ENCODE peak calls at places on chromosomes 5 and 9, in six cellular contexts. One of them, this sample, is unnamed.
A peak's percentile ranks its signal among the peaks of the same experiment; 100 is the strongest.

GRCh38 chr9:93579711-93580516 is 3.5 kb downstream of the PHF2 start:
- DNase-seq in neural progenitor cell: no peak
- DNase-seq in psoas muscle: no peak
- DNase-seq in heart right ventricle: no peak
- DNase-seq in tibial nerve: no peak
- DNase-seq in iPS DF 6.9: no peak
- DNase-seq in this sample: peak; percentile 42

GRCh38 chr5:85337400-85337799 is 952.7 kb upstream of the EDIL3 start:
- DNase-seq in iPS DF 6.9: no peak
- DNase-seq in tibial nerve: no peak
- DNase-seq in neural progenitor cell: no peak
- DNase-seq in psoas muscle: no peak
- DNase-seq in heart right ventricle: no peak
- DNase-seq in this sample: no peak

GRCh38 chr9:71778085-71778484 is 9.8 kb upstream of the CEMIP2 start:
- DNase-seq in psoas muscle: no peak
- DNase-seq in heart right ventricle: no peak
- DNase-seq in tibial nerve: no peak
- DNase-seq in neural progenitor cell: no peak
- DNase-seq in iPS DF 6.9: no peak
- DNase-seq in this sample: no peak

GRCh38 chr5:31197183-31197582 is 3.7 kb downstream of the CDH6 start:
- DNase-seq in tibial nerve: no peak
- DNase-seq in psoas muscle: no peak
- DNase-seq in neural progenitor cell: no peak
- DNase-seq in iPS DF 6.9: no peak
- DNase-seq in heart right ventricle: no peak
- DNase-seq in this sample: no peak

GRCh38 chr5:56638061-56638621 is 177.2 kb upstream of the MAP3K1 start:
- DNase-seq in tibial nerve: no peak
- DNase-seq in neural progenitor cell: no peak
- DNase-seq in iPS DF 6.9: no peak
- DNase-seq in psoas muscle: no peak
- DNase-seq in heart right ventricle: no peak
- DNase-seq in this sample: peak; percentile 48

GRCh38 chr9:134487066-134487710 is 154.4 kb upstream of the COL5A1 start:
- DNase-seq in neural progenitor cell: no peak
- DNase-seq in iPS DF 6.9: no peak
- DNase-seq in heart right ventricle: peak; percentile 1
- DNase-seq in tibial nerve: no peak
- DNase-seq in psoas muscle: no peak
- DNase-seq in this sample: no peak

GRCh38 chr5:10866913-10867312 is 105.9 kb upstream of the DAP start:
- DNase-seq in iPS DF 6.9: no peak
- DNase-seq in heart right ventricle: no peak
- DNase-seq in psoas muscle: no peak
- DNase-seq in tibial nerve: no peak
- DNase-seq in neural progenitor cell: peak; percentile 33
- DNase-seq in this sample: no peak

GRCh38 chr9:93306081-93306480 is 122.1 kb downstream of the WNK2 start:
- DNase-seq in iPS DF 6.9: no peak
- DNase-seq in psoas muscle: peak; percentile 5
- DNase-seq in heart right ventricle: no peak
- DNase-seq in neural progenitor cell: no peak
- DNase-seq in tibial nerve: no peak
- DNase-seq in this sample: no peak

GRCh38 chr9:125896964-125897363 is 149.8 kb downstream of the PBX3 start:
- DNase-seq in neural progenitor cell: no peak
- DNase-seq in tibial nerve: no peak
- DNase-seq in psoas muscle: no peak
- DNase-seq in iPS DF 6.9: no peak
- DNase-seq in heart right ventricle: no peak
- DNase-seq in this sample: no peak
- H3K4me1 ChIP-seq in neural progenitor cell: peaks cover 30% of the 10 kb centered on the region
- H3K4me1 ChIP-seq in tibial nerve: no peaks in the 10 kb centered on the region
- H3K4me1 ChIP-seq in psoas muscle: no peaks in the 10 kb centered on the region
- H3K4me1 ChIP-seq in iPS DF 6.9: no peaks in the 10 kb centered on the region
- H3K4me1 ChIP-seq in heart right ventricle: peaks cover 5% of the 10 kb centered on the region
- H3K4me1 ChIP-seq in this sample: no peaks in the 10 kb centered on the region

GRCh38 chr5:157479166-157479565 is 19.2 kb downstream of the NIPAL4 start:
- DNase-seq in iPS DF 6.9: no peak
- DNase-seq in tibial nerve: no peak
- DNase-seq in heart right ventricle: no peak
- DNase-seq in neural progenitor cell: no peak
- DNase-seq in psoas muscle: no peak
- DNase-seq in this sample: no peak
- H3K27ac ChIP-seq in iPS DF 6.9: no peak overlapping the region
- H3K27ac ChIP-seq in tibial nerve: no peak overlapping the region
- H3K27ac ChIP-seq in heart right ventricle: no peak overlapping the region
- H3K27ac ChIP-seq in neural progenitor cell: no peak overlapping the region
- H3K27ac ChIP-seq in psoas muscle: no peak overlapping the region
- H3K27ac ChIP-seq in this sample: peak overlapping the region; percentile 57

GRCh38 chr9:132020272-132020671 is 59.4 kb downstream of the MED27 start:
- DNase-seq in psoas muscle: no peak
- DNase-seq in iPS DF 6.9: no peak
- DNase-seq in neural progenitor cell: no peak
- DNase-seq in heart right ventricle: no peak
- DNase-seq in tibial nerve: no peak
- DNase-seq in this sample: no peak

GRCh38 chr9:132020845-132021510 is 58.7 kb downstream of the MED27 start:
- DNase-seq in iPS DF 6.9: no peak
- DNase-seq in tibial nerve: no peak
- DNase-seq in heart right ventricle: no peak
- DNase-seq in neural progenitor cell: no peak
- DNase-seq in psoas muscle: no peak
- DNase-seq in this sample: no peak

GRCh38 chr9:132019702-132020101 is 60.0 kb downstream of the MED27 start:
- DNase-seq in neural progenitor cell: no peak
- DNase-seq in heart right ventricle: no peak
- DNase-seq in tibial nerve: no peak
- DNase-seq in iPS DF 6.9: no peak
- DNase-seq in psoas muscle: no peak
- DNase-seq in this sample: no peak

GRCh38 chr9:132015866-132016265 is 63.8 kb downstream of the MED27 start:
- DNase-seq in psoas muscle: no peak
- DNase-seq in neural progenitor cell: no peak
- DNase-seq in heart right ventricle: no peak
- DNase-seq in tibial nerve: no peak
- DNase-seq in iPS DF 6.9: no peak
- DNase-seq in this sample: no peak

DNA sequence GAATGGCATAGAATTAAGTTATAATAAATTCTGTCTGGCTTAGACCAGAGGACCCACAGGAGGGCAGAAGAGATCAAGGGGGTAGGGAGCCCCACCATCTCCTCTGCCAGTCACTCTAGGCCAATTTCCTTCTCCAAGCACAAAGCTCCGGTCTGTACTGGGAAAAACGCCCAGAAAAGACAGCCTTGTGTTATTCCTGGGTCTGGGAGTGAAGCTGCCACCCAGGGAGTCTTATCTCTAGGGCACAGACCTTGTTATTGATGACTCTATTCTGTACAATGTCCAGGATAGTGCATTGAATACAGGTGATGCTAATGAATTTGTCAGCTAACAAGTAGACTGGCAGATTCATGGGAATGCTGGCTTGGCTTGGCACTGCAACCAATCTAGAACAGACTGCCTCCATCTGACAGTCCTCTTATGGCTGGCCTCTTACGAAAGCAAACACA is 60.7 kb downstream of the MED27 start:
- DNase-seq in iPS DF 6.9: no peak
- DNase-seq in psoas muscle: no peak
- DNase-seq in heart right ventricle: peak; percentile 13
- DNase-seq in tibial nerve: no peak
- DNase-seq in neural progenitor cell: no peak
- DNase-seq in this sample: no peak
- H3K4me1 ChIP-seq in iPS DF 6.9: no peaks in the 10 kb centered on the region
- H3K4me1 ChIP-seq in psoas muscle: peaks cover 35% of the 10 kb centered on the region
- H3K4me1 ChIP-seq in heart right ventricle: peaks cover 9% of the 10 kb centered on the region
- H3K4me1 ChIP-seq in tibial nerve: no peaks in the 10 kb centered on the region
- H3K4me1 ChIP-seq in neural progenitor cell: peaks cover 17% of the 10 kb centered on the region
- H3K4me1 ChIP-seq in this sample: no peaks in the 10 kb centered on the region

GRCh38 chr5:134784946-134785620 is 26.5 kb downstream of the DDX46 start:
- DNase-seq in iPS DF 6.9: no peak
- DNase-seq in heart right ventricle: no peak
- DNase-seq in tibial nerve: no peak
- DNase-seq in neural progenitor cell: no peak
- DNase-seq in psoas muscle: no peak
- DNase-seq in this sample: no peak
- H3K27ac ChIP-seq in iPS DF 6.9: no peak overlapping the region
- H3K27ac ChIP-seq in heart right ventricle: no peak overlapping the region
- H3K27ac ChIP-seq in tibial nerve: no peak overlapping the region
- H3K27ac ChIP-seq in neural progenitor cell: no peak overlapping the region
- H3K27ac ChIP-seq in psoas muscle: no peak overlapping the region
- H3K27ac ChIP-seq in this sample: no peak overlapping the region

DNA sequence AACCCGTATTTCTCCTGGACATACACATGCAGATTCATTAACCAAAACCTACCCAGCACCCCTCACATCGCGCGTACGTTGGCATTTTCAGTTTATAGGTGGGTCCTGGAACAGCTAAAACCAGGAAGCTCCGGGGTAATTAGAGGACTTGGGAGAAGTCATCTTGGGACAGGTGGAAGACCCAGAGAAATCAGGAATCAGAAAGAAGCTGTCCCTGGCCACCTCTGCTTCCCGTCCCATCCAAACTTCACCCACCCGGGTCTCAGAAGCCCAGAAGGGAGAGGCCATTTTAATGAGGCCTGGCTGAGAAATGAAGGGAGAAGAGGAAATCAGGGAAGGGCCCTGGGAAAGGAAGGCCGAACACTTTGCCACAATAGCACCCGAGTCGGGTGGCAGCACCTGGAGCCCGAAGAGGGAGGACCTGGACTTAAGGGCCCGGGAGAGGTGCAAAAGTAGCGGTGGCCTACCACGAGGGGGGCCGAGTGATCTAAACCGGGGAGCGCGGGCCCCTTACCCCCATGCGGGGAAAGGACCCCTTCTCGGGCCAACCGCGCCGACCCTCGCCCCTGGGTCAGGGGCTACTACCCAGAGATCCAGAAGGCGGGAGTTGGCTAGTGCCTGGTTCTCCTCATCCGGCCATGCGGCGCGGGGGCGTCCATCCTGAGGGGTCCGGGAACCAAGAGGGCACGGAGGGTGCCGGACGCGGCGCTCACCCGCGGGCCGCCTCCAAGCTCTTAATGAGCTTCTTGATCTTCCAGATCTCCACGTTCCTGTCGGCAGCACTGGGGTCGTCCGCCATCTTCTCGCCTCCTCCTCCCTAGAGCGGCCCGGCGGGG is 698 bp downstream of the ETF1 start:
- DNase-seq in heart right ventricle: no peak
- DNase-seq in neural progenitor cell: peak; percentile 4
- DNase-seq in iPS DF 6.9: no peak
- DNase-seq in tibial nerve: no peak
- DNase-seq in psoas muscle: no peak
- DNase-seq in this sample: no peak
- H3K4me1 ChIP-seq in heart right ventricle: peaks cover 56% of the 10 kb centered on the region
- H3K4me1 ChIP-seq in neural progenitor cell: peaks cover 25% of the 10 kb centered on the region
- H3K4me1 ChIP-seq in iPS DF 6.9: no peaks in the 10 kb centered on the region
- H3K4me1 ChIP-seq in tibial nerve: no peaks in the 10 kb centered on the region
- H3K4me1 ChIP-seq in psoas muscle: peaks cover 57% of the 10 kb centered on the region
- H3K4me1 ChIP-seq in this sample: no peaks in the 10 kb centered on the region

DNA sequence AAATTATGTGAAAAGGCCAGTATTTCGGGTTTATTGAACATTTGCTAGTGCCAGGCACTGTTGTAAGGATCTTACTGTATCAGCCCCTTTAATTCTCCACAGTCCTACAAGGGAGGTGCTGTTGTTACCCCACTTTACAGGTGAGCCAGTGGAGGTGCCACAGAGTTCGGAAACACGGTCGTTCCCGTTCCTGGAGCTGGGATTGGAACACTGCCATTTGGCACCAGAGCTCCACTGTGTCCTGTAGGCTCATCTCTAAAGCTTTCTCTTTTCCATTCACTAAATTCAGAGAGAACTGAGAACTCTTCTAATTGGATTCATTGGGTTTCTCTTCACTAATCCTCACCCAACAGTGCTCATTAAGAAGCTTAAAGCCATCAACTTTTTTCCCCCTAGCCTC is 5.6 kb downstream of the ERGIC1 start:
- DNase-seq in heart right ventricle: no peak
- DNase-seq in iPS DF 6.9: no peak
- DNase-seq in neural progenitor cell: no peak
- DNase-seq in psoas muscle: no peak
- DNase-seq in tibial nerve: no peak
- DNase-seq in this sample: peak; percentile 62
- H3K27ac ChIP-seq in heart right ventricle: peak overlapping the region; percentile 68
- H3K27ac ChIP-seq in iPS DF 6.9: no peak overlapping the region
- H3K27ac ChIP-seq in neural progenitor cell: no peak overlapping the region
- H3K27ac ChIP-seq in psoas muscle: peak overlapping the region; percentile 73
- H3K27ac ChIP-seq in tibial nerve: peak overlapping the region; percentile 45
- H3K27ac ChIP-seq in this sample: no peak overlapping the region

GRCh38 chr5:154708207-154708606 is 47.0 kb upstream of the LARP1 start:
- DNase-seq in psoas muscle: no peak
- DNase-seq in tibial nerve: no peak
- DNase-seq in iPS DF 6.9: no peak
- DNase-seq in neural progenitor cell: no peak
- DNase-seq in heart right ventricle: no peak
- DNase-seq in this sample: no peak
- H3K4me1 ChIP-seq in psoas muscle: peaks cover 21% of the 10 kb centered on the region
- H3K4me1 ChIP-seq in tibial nerve: no peaks in the 10 kb centered on the region
- H3K4me1 ChIP-seq in iPS DF 6.9: peaks cover 3% of the 10 kb centered on the region
- H3K4me1 ChIP-seq in neural progenitor cell: peaks cover 12% of the 10 kb centered on the region
- H3K4me1 ChIP-seq in heart right ventricle: peaks cover 4% of the 10 kb centered on the region
- H3K4me1 ChIP-seq in this sample: peaks cover 14% of the 10 kb centered on the region

GRCh38 chr5:147930759-147931158 is 24.4 kb upstream of the C5orf46 start:
- DNase-seq in neural progenitor cell: no peak
- DNase-seq in psoas muscle: no peak
- DNase-seq in tibial nerve: no peak
- DNase-seq in heart right ventricle: no peak
- DNase-seq in iPS DF 6.9: no peak
- DNase-seq in this sample: no peak

GRCh38 chr5:147920420-147921030 is 14.2 kb upstream of the C5orf46 start:
- DNase-seq in tibial nerve: no peak
- DNase-seq in neural progenitor cell: no peak
- DNase-seq in heart right ventricle: no peak
- DNase-seq in iPS DF 6.9: no peak
- DNase-seq in psoas muscle: no peak
- DNase-seq in this sample: no peak

GRCh38 chr5:147921134-147921533 is 14.8 kb upstream of the C5orf46 start:
- DNase-seq in psoas muscle: no peak
- DNase-seq in heart right ventricle: no peak
- DNase-seq in neural progenitor cell: no peak
- DNase-seq in iPS DF 6.9: no peak
- DNase-seq in tibial nerve: no peak
- DNase-seq in this sample: no peak

DNA sequence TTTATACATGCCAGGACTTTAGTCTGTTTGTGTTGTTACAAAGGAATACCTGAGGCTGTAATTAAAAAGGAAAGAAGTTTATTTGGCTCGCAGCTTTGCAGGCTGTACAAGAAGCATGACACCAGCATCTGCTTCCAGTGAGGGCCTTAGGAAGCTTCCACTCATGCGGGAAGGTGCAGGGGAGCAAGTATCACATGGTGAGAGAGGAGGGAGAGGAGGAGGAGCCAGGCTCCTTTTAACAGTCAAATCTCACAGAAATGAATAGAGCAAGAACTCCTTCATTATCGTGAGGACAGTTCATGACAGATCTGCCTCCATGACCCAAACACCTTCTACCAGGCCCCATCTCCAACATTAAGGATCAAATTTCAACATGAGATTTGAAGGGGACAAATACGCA is 18.7 kb upstream of the C5orf46 start:
- DNase-seq in neural progenitor cell: no peak
- DNase-seq in psoas muscle: no peak
- DNase-seq in tibial nerve: no peak
- DNase-seq in heart right ventricle: no peak
- DNase-seq in iPS DF 6.9: no peak
- DNase-seq in this sample: no peak
- H3K27ac ChIP-seq in neural progenitor cell: no peak overlapping the region
- H3K27ac ChIP-seq in psoas muscle: no peak overlapping the region
- H3K27ac ChIP-seq in tibial nerve: no peak overlapping the region
- H3K27ac ChIP-seq in heart right ventricle: no peak overlapping the region
- H3K27ac ChIP-seq in iPS DF 6.9: no peak overlapping the region
- H3K27ac ChIP-seq in this sample: no peak overlapping the region

GRCh38 chr9:123364241-123364824 is 8.3 kb downstream of the CRB2 start:
- DNase-seq in iPS DF 6.9: no peak
- DNase-seq in neural progenitor cell: no peak
- DNase-seq in psoas muscle: no peak
- DNase-seq in heart right ventricle: no peak
- DNase-seq in tibial nerve: no peak
- DNase-seq in this sample: no peak
- H3K4me1 ChIP-seq in iPS DF 6.9: peaks cover 12% of the 10 kb centered on the region
- H3K4me1 ChIP-seq in neural progenitor cell: peaks cover 45% of the 10 kb centered on the region
- H3K4me1 ChIP-seq in psoas muscle: no peaks in the 10 kb centered on the region
- H3K4me1 ChIP-seq in heart right ventricle: peaks cover 2% of the 10 kb centered on the region
- H3K4me1 ChIP-seq in tibial nerve: no peaks in the 10 kb centered on the region
- H3K4me1 ChIP-seq in this sample: no peaks in the 10 kb centered on the region